ENCODE peak calls at places on chromosomes 3 and 15, in four cellular contexts. W, R, F and D are unnamed samples.

GRCh38 chr15:64092864-64093626 is 593 bp downstream of the CIAO2A start:
- DNase-seq in W (no peak), F (peak; percentile 88), R (peak; percentile 74), D (peak; percentile 3)

GRCh38 chr15:90306560-90306959 is 41.1 kb downstream of the NGRN start:
- DNase-seq in W (no peak), F (no peak), R (no peak), D (no peak)

GRCh38 chr3:42174679-42175660 is 83.8 kb downstream of the TRAK1 start:
- DNase-seq in F (no peak), W (no peak), R (no peak), D (no peak)

GRCh38 chr3:19487386-19487785 is 339.1 kb downstream of the KCNH8 start:
- DNase-seq in W (no peak), F (no peak), R (no peak), D (no peak)

GRCh38 chr15:65044724-65045481 is at the start of gene SLC51B:
- DNase-seq in R (no peak), W (no peak), F (no peak), D (no peak)

GRCh38 chr3:123732447-123732846 is 147.6 kb upstream of the HACD2 start:
- DNase-seq in R (peak; percentile 74), W (peak; percentile 88), F (no peak), D (no peak)

GRCh38 chr3:43539321-43539720 is 82.5 kb downstream of the ANO10 start:
- DNase-seq in W (no peak), R (no peak), F (no peak), D (no peak)

GRCh38 chr15:89141885-89142284 is 53.6 kb downstream of the ABHD2 start:
- DNase-seq in F (no peak), W (no peak), R (no peak), D (no peak)

GRCh38 chr15:101047301-101047781 is 128.2 kb downstream of the LRRK1 start:
- DNase-seq in R (no peak), W (no peak), F (peak; percentile 70), D (no peak)

GRCh38 chr15:78438595-78439285 is 724 bp downstream of the IREB2 start:
- DNase-seq in R (peak; percentile 67), W (no peak), F (no peak), D (no peak)

GRCh38 chr15:95025924-95026728 is 794.8 kb downstream of the MCTP2 start:
- DNase-seq in F (no peak), R (peak; percentile 76), W (peak; percentile 33), D (no peak)

GRCh38 chr15:46111730-46112129 is 476.9 kb downstream of the SQOR start:
- DNase-seq in W (no peak), F (no peak), R (no peak), D (no peak)

GRCh38 chr15:43275736-43276562 is 9.2 kb upstream of the TGM5 start:
- DNase-seq in W (no peak), F (no peak), R (no peak), D (no peak)

GRCh38 chr15:101024111-101024695 is 105.0 kb downstream of the LRRK1 start:
- DNase-seq in F (peak; percentile 45), R (peak; percentile 58), W (peak; percentile 84), D (no peak)

GRCh38 chr15:78035861-78036476 is 41.5 kb downstream of the TBC1D2B start:
- DNase-seq in F (no peak), R (no peak), W (no peak), D (no peak)

GRCh38 chr3:138356666-138357409 is 8.5 kb downstream of the MRAS start:
- DNase-seq in W (no peak), F (no peak), R (no peak), D (no peak)

GRCh38 chr3:58471025-58471887 is 20.6 kb upstream of the KCTD6 start:
- DNase-seq in F (no peak), R (peak; percentile 89), W (peak; percentile 33), D (peak; percentile 64)

GRCh38 chr15:23628612-23629233 is 18.9 kb downstream of the MAGEL2 start:
- DNase-seq in W (no peak), R (no peak), F (no peak), D (no peak)

GRCh38 chr3:78728406-78729145 is 1039.2 kb downstream of the ROBO1 start:
- DNase-seq in R (peak; percentile 58), F (no peak), W (no peak), D (no peak)

GRCh38 chr3:77370413-77370812 is 330.5 kb downstream of the ROBO2 start:
- DNase-seq in W (peak; percentile 44), R (peak; percentile 49), F (no peak), D (no peak)

DNA sequence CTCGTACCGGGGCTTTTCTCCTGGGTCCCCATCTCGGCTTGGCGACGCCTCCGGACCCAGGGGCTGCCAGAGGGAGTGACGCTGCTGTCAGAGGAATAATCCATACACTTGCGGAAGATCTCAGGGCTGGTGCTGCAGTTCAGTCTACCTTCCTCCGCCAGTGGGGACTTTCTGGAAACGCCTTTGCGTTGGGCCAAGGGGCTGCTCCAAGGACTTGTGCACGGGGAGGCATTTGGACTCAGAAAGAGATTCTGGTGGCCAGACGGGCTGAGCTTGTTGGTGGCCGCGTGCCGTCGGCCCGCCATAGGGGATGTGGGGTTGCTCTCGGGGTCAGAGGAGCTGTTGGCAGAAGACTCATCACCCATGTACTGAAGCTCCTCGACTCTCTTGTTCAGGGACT is 21.8 kb downstream of the LARP6 start:
- DNase-seq in R (no peak), F (no peak), W (no peak), D (no peak)
- H3K27ac ChIP-seq in R (no peak overlapping the region), F (no peak overlapping the region), W (no peak overlapping the region), D (no peak overlapping the region)

DNA sequence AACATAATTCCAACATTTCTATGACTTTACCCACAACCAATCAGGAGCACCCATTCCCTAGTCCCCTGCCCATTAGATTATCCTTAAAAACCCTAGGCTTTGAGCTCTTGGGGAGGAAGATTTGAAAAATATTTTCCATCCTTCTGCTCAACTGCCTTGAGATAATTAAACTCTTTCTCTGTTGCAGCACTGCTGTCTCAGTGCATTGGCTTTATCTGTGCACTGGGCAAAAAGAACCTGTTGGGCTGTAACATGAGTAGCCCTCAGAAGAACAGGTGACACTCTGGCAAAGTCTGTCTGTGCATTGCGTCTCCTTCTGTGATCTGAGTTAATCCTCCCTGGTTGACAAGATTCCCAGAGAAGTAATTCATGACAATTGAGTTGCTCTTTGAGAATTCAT is 83.9 kb downstream of the ZMAT3 start:
- DNase-seq in F (no peak), R (no peak), W (no peak), D (no peak)
- H3K9me3 ChIP-seq in F (peaks cover 73% of the 10 kb centered on the region), R (no peaks in the 10 kb centered on the region), W (peaks cover 17% of the 10 kb centered on the region), D (peaks cover 19% of the 10 kb centered on the region)

GRCh38 chr3:170751894-170752283 is 118.1 kb downstream of the RPL22L1 start:
- DNase-seq in F (no peak), W (no peak), R (peak; percentile 55), D (no peak)
- H3K4me3 ChIP-seq in F (no peak overlapping the region), W (no peak overlapping the region), R (peak overlapping the region; percentile 4), D (no peak overlapping the region)

GRCh38 chr15:61144055-61144454 is 85.0 kb downstream of the RORA start:
- DNase-seq in R (peak; percentile 32), W (no peak), F (no peak), D (no peak)
- H3K27ac ChIP-seq in R (no peak overlapping the region), W (no peak overlapping the region), F (no peak overlapping the region), D (no peak overlapping the region)

GRCh38 chr3:183650554-183650953 is 15.1 kb downstream of the KLHL24 start:
- DNase-seq in R (no peak), W (no peak), F (no peak), D (no peak)

GRCh38 chr3:183653209-183654064 is 18.0 kb downstream of the KLHL24 start:
- DNase-seq in R (no peak), F (no peak), W (no peak), D (no peak)

GRCh38 chr3:183654727-183655126 is 19.3 kb downstream of the KLHL24 start:
- DNase-seq in W (no peak), F (no peak), R (no peak), D (no peak)
- H3K9me3 ChIP-seq in W (peaks cover 18% of the 10 kb centered on the region), F (peaks cover 73% of the 10 kb centered on the region), R (no peaks in the 10 kb centered on the region), D (peaks cover 22% of the 10 kb centered on the region)

DNA sequence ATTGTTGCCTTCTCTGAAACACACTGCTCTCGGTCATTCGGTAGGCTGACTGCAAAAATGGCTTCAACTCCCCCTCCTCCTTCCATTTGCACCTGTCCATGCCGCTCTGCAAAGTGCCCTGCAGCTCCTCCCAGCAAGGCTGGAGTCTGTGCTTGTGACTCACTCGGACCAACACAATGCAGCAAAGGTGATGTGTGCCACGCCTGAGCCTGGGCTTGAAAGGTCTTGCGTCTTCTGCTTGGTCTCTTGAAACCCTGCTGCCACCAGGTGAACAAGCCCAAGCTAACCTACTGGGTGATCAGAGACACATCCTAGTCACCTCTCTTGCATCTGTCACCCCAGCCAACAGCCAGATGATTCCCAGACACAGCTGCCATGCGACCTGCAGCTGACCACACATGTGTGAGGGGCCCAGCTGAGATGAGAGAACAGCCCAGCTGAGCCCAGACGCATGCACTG is 71.1 kb downstream of the MGLL start:
- DNase-seq in R (no peak), W (no peak), F (peak; percentile 59), D (no peak)
- H3K4me3 ChIP-seq in R (no peak overlapping the region), W (no peak overlapping the region), F (no peak overlapping the region), D (no peak overlapping the region)

GRCh38 chr15:74422370-74422722 is 11.4 kb downstream of the SEMA7A start:
- DNase-seq in W (no peak), R (no peak), F (no peak), D (no peak)

GRCh38 chr15:74423443-74424257 is 10.1 kb downstream of the SEMA7A start:
- DNase-seq in R (peak; percentile 56), W (no peak), F (no peak), D (no peak)

GRCh38 chr15:74421302-74422245 is 12.2 kb downstream of the SEMA7A start:
- DNase-seq in R (no peak), F (peak; percentile 58), W (no peak), D (no peak)

GRCh38 chr15:74424901-74425528 is 8.7 kb downstream of the SEMA7A start:
- DNase-seq in R (no peak), W (no peak), F (no peak), D (no peak)

GRCh38 chr15:74422723-74423442 is 10.9 kb downstream of the SEMA7A start:
- DNase-seq in F (peak; percentile 83), R (peak; percentile 88), W (no peak), D (no peak)
- H3K27ac ChIP-seq in F (peak overlapping the region; percentile 77), R (peak overlapping the region; percentile 78), W (peak overlapping the region; percentile 68), D (peak overlapping the region; percentile 16)

DNA sequence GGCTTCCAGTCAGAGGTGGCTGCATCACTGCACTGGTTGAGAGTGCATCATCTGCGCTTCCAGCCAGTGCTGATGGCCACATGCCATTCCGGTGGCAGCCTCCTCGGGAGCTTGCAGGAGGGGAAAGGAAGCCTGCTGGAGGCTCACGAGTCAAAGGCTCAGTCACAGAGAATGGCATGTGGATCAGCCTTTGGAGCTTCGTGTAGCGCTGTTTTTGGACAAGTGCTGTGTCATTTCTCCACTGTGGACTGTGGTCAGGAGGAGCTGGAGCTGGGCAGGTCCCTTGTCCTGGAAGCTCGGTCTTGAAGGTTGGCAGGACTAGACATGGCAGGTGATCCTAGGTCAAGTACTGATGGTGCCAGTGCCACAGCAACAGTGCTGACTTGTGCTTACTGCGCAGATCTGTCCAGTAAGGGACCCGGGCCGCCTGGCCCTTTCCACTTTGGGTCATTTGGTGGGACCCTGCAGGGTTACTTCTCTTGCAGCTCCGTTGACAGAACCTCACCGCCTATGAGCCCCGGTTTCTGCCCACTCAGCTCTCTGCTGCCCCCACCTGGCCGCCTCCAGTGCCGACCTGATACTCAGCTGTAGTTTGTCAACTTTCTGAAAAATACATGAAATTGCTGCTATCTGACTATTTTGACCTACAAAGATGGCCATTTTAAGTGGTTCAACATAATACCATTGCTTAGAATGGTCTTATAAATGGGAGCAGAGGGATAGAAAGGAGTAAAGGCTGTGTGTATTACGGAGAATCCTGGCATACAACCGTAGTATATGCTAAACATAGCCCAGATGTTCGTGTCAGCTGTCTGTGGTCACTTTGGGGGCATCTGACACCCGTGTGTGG is 27.6 kb upstream of the TRPM1 start:
- DNase-seq in R (peak; percentile 69), W (peak; percentile 20), F (peak; percentile 95), D (peak; percentile 58)
- H3K9me3 ChIP-seq in R (no peaks in the 10 kb centered on the region), W (peaks cover 4% of the 10 kb centered on the region), F (no peaks in the 10 kb centered on the region), D (no peaks in the 10 kb centered on the region)

GRCh38 chr3:55484191-55484644 is 2.9 kb downstream of the WNT5A start:
- DNase-seq in F (no peak), R (no peak), W (no peak), D (no peak)
- H3K4me3 ChIP-seq in F (no peak overlapping the region), R (peak overlapping the region; percentile 97), W (peak overlapping the region; percentile 98), D (no peak overlapping the region)